ENCODE peak calls at places on chromosome 20, in eight cellular contexts. O is body of pancreas, A is heart left ventricle, P is uterus, G is IMR-90, H is suprapubic skin, E is A549, J is esophagus squamous epithelium. U is an unnamed sample.

GRCh38 chr20:45835230-45836224 is 1.9 kb downstream of the SNX21 start:
- DNase-seq in E (no peak), G (peak; percentile 47), O (no peak), H (peak; percentile 90), J (no peak), P (no peak), A (no peak), U (peak; percentile 69)

GRCh38 chr20:7038029-7038428 is 270.5 kb downstream of the BMP2 start:
- DNase-seq in E (no peak), G (no peak), A (no peak), H (no peak), J (no peak), P (no peak), O (no peak), U (no peak)

GRCh38 chr20:1588166-1588868 is 30.8 kb upstream of the SIRPD start:
- DNase-seq in E (no peak), G (no peak), P (no peak), H (no peak), J (no peak), A (no peak), O (no peak), U (no peak)

GRCh38 chr20:11394145-11394833 is 523.4 kb upstream of the BTBD3 start:
- DNase-seq in J (no peak), A (no peak), O (no peak), G (peak; percentile 97), P (no peak), E (no peak), H (no peak), U (no peak)

GRCh38 chr20:62892348-62893304 is 31.0 kb upstream of the TCFL5 start:
- DNase-seq in G (no peak), P (no peak), O (no peak), A (no peak), J (no peak), E (no peak), H (no peak), U (no peak)

GRCh38 chr20:64245746-64246595 is 9.6 kb upstream of the PCMTD2 start:
- DNase-seq in J (no peak), A (no peak), O (no peak), H (no peak), G (no peak), E (no peak), P (no peak), U (no peak)

GRCh38 chr20:59823860-59824259 is 109.6 kb downstream of the SYCP2 start:
- DNase-seq in P (no peak), A (no peak), G (no peak), H (peak; percentile 59), J (no peak), E (no peak), O (no peak), U (no peak)

GRCh38 chr20:4063631-4064030 is 48.3 kb upstream of the RNF24 start:
- DNase-seq in G (peak; percentile 41), H (no peak), J (no peak), A (no peak), E (no peak), P (no peak), O (no peak), U (no peak)

GRCh38 chr20:63826753-63827152 is 4.3 kb downstream of the ZBTB46 start:
- DNase-seq in J (no peak), A (no peak), P (no peak), G (peak; percentile 37), O (no peak), E (no peak), H (no peak), U (peak; percentile 91)

GRCh38 chr20:20827992-20828597 is 115.7 kb upstream of the RALGAPA2 start:
- DNase-seq in E (no peak), A (no peak), P (no peak), O (no peak), G (no peak), J (no peak), H (no peak), U (no peak)

GRCh38 chr20:5691918-5692618 is 58.1 kb upstream of the SHLD1 start:
- DNase-seq in P (no peak), G (no peak), A (no peak), J (no peak), H (no peak), O (no peak), E (no peak), U (no peak)

GRCh38 chr20:45404438-45404837 is 3.7 kb upstream of the DBNDD2 start:
- DNase-seq in P (no peak), J (no peak), O (no peak), A (no peak), G (no peak), H (no peak), E (no peak), U (no peak)

GRCh38 chr20:5638023-5638422 is 112.2 kb upstream of the SHLD1 start:
- DNase-seq in E (no peak), A (no peak), P (no peak), O (no peak), G (no peak), J (no peak), H (no peak), U (no peak)

GRCh38 chr20:20743511-20744169 is 31.2 kb upstream of the RALGAPA2 start:
- DNase-seq in E (no peak), P (peak; percentile 57), G (no peak), A (peak; percentile 63), J (no peak), O (peak; percentile 22), H (peak; percentile 81), U (no peak)

GRCh38 chr20:4532772-4533171 is 188.9 kb upstream of the PRND start:
- DNase-seq in A (no peak), O (no peak), J (no peak), H (no peak), G (no peak), E (no peak), P (no peak), U (no peak)

GRCh38 chr20:41339957-41340326 is 679 bp upstream of the LPIN3 start:
- DNase-seq in E (peak; percentile 77), J (no peak), P (peak; percentile 84), A (peak; percentile 86), H (peak; percentile 92), O (peak; percentile 94), G (peak; percentile 45), U (peak; percentile 65)

GRCh38 chr20:41342474-41343464 is 2.1 kb downstream of the LPIN3 start:
- DNase-seq in H (no peak), P (no peak), E (no peak), A (no peak), J (no peak), G (no peak), O (no peak), U (no peak)

GRCh38 chr20:41336711-41337492 is 3.7 kb upstream of the LPIN3 start:
- DNase-seq in E (no peak), G (no peak), H (no peak), J (no peak), P (no peak), O (no peak), A (no peak), U (no peak)

GRCh38 chr20:41344477-41344876 is 3.9 kb downstream of the LPIN3 start:
- DNase-seq in P (no peak), E (no peak), H (no peak), G (no peak), O (no peak), A (no peak), J (no peak), U (no peak)

GRCh38 chr20:41340327-41341055 is at the start of gene LPIN3:
- DNase-seq in H (peak; percentile 94), P (peak; percentile 91), O (peak; percentile 95), E (peak; percentile 79), G (peak; percentile 63), J (no peak), A (peak; percentile 91), U (peak; percentile 81)
- TF ChIP-seq POLR2A in H (peak; percentile 31), P (peak; percentile 17), O (peak; percentile 72), E (peak; percentile 81), G (no peak), J (no peak), A (peak; percentile 74), U (no peak)

DNA sequence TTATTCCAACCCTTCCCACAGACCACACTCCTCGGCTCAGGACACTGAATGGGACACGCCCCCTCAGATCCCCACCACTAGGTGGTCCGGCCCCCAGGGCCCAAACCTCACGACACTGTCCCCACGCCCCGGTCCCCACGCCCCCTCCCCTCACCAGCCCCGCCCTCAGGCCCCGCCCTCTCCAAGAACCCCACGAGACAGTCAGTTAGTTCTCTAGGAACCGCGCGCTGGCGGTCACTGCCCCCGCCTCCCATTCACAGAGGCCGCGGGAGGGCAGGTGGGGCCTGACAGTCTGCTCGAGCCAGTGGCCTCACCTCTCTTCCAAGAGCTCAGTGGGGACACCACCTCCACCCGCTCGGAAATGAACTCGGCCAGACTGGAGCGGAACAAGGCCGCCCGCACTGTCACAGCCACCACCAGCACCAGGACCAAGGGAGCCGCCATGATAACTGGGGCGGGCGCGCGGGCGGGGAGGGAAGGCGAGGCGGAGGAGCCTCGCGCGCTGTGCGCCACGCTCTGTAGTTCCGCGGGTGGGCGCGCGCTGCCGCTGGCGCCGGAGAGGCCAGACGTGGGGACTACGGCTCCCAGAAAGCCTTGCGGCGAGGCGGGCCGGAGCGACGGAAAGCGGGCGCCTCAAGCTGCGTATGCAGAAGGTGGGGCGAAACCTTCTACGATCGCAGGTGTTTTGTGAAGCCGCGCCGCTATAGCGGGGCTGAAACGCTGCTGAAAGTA is at the start of gene PIGU:
- DNase-seq in E (peak; percentile 91), J (peak; percentile 67), A (peak; percentile 97), P (peak; percentile 91), O (peak; percentile 96), G (peak; percentile 92), H (peak; percentile 96), U (peak; percentile 84)
- TF ChIP-seq POLR2A in E (peak; percentile 67), J (no peak), A (peak; percentile 51), P (peak; percentile 26), O (peak; percentile 24), G (peak; percentile 43), H (no peak), U (peak; percentile 37)

GRCh38 chr20:58293453-58293852 is 16.1 kb upstream of the RAB22A start:
- DNase-seq in G (no peak), A (no peak), E (no peak), P (no peak), O (no peak), H (no peak), J (no peak), U (no peak)
- TF ChIP-seq POLR2A in G (no peak), A (no peak), E (no peak), P (no peak), O (no peak), H (no peak), J (no peak), U (no peak)

DNA sequence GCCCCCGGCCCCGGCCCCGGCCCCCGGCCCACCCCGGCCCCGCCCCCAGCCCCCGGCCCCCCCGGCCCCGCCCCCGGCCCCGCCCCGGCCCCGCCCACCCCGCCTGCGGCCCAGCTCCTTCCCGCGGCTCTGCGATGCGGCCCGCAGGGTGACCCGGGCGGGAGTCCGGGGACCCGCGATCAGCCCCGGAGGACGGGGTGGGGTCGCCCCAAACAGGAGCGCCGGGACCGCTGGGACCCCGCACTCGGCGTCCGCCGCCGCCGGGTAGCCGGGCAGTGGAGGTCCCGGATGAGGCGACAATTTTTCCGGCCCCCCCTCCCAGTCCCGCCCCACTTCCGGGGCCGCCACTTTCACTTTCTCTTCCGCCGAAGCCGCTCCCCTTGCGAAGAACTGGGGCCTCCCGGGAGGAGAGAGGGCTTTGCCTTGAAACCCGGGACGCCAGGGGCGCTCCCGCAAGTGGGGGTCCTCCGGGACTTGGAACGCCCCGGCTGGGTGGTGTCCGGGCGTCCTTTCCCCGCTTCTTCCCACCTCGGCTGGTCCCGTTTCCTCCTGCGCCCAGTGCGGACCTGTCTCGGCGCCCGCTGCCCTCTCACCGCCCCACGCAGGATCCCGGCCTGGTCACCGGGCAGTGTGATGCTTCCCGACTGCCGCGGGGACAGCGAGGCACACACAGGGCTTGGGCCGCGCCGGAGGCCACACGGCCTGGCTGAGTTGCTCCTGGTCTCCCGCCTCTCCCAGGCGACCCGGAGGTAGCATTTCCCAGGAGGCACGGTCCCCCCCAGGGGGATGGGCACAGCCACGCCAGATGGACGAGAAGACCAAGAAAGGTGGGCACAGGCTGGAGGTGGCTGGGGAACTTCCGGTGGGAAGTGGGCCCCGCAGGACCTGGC is at the start of gene RBCK1:
- DNase-seq in P (peak; percentile 86), H (peak; percentile 91), G (peak; percentile 72), J (no peak), O (peak; percentile 89), E (peak; percentile 98), A (peak; percentile 91), U (peak; percentile 95)
- TF ChIP-seq POLR2A in P (peak; percentile 23), H (no peak), G (peak; percentile 86), J (no peak), O (no peak), E (peak; percentile 5), A (peak; percentile 45), U (no peak)